ENCODE peak calls at places on chromosomes 7 and 10, in eight cellular contexts. P is body of pancreas; I is CD8-positive, alpha-beta T cell; W is vagina; T is fibroblast of lung; K is heart right ventricle; X is colonic mucosa; L is lower lobe of right lung. S is an unnamed sample. For H3K36me3, the result is how much of the 10 kb centered on the place peaks cover.

GRCh38 chr10:101120884-101121660 is 10.0 kb upstream of the TLX1 start:
- DNase-seq in K (no peak), W (no peak), X (peak), P (no peak), L (no peak), I (peak), T (no peak), S (no peak)

GRCh38 chr7:154409703-154410311 is 357.6 kb downstream of the DPP6 start:
- DNase-seq in X (no peak), I (no peak), T (peak), W (no peak), L (no peak), K (peak), P (no peak), S (no peak)

GRCh38 chr10:50224330-50224952 is 26.9 kb downstream of the ASAH2 start:
- DNase-seq in X (peak), K (no peak), W (no peak), T (peak), L (no peak), P (peak), I (no peak), S (peak)

GRCh38 chr7:117041822-117042221 is 88.5 kb downstream of the ST7 start:
- DNase-seq in X (no peak), P (no peak), L (no peak), W (no peak), I (no peak), T (no peak), K (no peak), S (no peak)

GRCh38 chr7:147400926-147401325 is 1189.6 kb upstream of the C7orf33 start:
- DNase-seq in P (no peak), W (no peak), T (no peak), L (no peak), K (no peak), X (no peak), I (no peak), S (no peak)

GRCh38 chr7:47847207-47847606 is 101.1 kb downstream of the PKD1L1 start:
- DNase-seq in L (no peak), X (no peak), I (no peak), W (no peak), T (no peak), K (no peak), P (no peak), S (no peak)

GRCh38 chr10:69504576-69505250 is 53.4 kb downstream of the TSPAN15 start:
- DNase-seq in K (no peak), W (no peak), X (no peak), P (no peak), I (no peak), L (peak), T (no peak), S (no peak)

GRCh38 chr10:102744374-102745051 is 765 bp downstream of the WBP1L start:
- DNase-seq in T (no peak), L (no peak), X (no peak), P (no peak), K (no peak), I (no peak), W (no peak), S (no peak)

GRCh38 chr10:84820596-84820995 is 492.2 kb downstream of the CCSER2 start:
- DNase-seq in X (no peak), P (no peak), I (no peak), K (no peak), L (no peak), W (no peak), T (no peak), S (no peak)

GRCh38 chr7:35694784-35695627 is at the start of gene HERPUD2:
- DNase-seq in W (peak), X (peak), L (peak), P (peak), K (peak), I (peak), T (peak), S (peak)

GRCh38 chr7:35695987-35696386 is 1.1 kb upstream of the HERPUD2 start:
- DNase-seq in L (no peak), X (no peak), I (no peak), K (no peak), W (no peak), P (no peak), T (no peak), S (no peak)

GRCh38 chr7:35695628-35695888 is 623 bp upstream of the HERPUD2 start:
- DNase-seq in X (no peak), W (no peak), L (no peak), K (no peak), I (peak), T (no peak), P (no peak), S (no peak)

GRCh38 chr7:35694161-35694783 is 663 bp downstream of the HERPUD2 start:
- DNase-seq in T (peak), W (no peak), X (peak), K (peak), I (no peak), L (no peak), P (no peak), S (no peak)

DNA sequence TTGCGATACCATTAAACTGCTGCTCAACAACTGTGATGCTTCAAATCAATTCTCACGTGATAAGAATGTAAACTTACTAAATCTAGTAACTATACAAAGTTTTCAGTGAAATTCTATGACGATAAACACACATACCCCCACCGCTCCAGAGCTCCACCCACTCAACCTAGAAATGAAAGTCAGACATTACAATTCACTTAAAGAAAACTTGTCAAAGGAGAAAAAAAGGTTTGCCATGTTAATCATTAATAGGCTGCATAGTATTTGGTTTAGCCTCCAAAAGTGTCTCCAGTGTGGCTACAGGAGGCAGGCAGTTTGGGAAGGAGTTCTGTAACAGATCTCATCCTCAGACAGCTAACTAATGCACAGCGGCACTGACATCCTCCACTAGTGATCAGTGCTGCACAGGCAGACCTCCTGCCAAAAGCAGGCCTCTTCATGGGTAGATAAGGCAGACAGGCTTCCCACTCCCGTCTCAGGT is 3.1 kb downstream of the HERPUD2 start:
- DNase-seq in K (no peak), I (peak), W (no peak), X (no peak), P (no peak), T (peak), L (no peak), S (no peak)
- H3K27ac ChIP-seq in K (peak), I (peak), W (no peak), X (peak), P (no peak), T (no peak), L (peak), S (no peak)

GRCh38 chr7:138502023-138502767 is 42.1 kb downstream of the TRIM24 start:
- DNase-seq in P (no peak), L (no peak), X (no peak), T (no peak), I (no peak), K (no peak), W (no peak), S (no peak)
- H3K36me3 ChIP-seq in P (under half), L (under half), X (under half), T (under half), I (under half), K (under half), W (under half), S (under half)

DNA sequence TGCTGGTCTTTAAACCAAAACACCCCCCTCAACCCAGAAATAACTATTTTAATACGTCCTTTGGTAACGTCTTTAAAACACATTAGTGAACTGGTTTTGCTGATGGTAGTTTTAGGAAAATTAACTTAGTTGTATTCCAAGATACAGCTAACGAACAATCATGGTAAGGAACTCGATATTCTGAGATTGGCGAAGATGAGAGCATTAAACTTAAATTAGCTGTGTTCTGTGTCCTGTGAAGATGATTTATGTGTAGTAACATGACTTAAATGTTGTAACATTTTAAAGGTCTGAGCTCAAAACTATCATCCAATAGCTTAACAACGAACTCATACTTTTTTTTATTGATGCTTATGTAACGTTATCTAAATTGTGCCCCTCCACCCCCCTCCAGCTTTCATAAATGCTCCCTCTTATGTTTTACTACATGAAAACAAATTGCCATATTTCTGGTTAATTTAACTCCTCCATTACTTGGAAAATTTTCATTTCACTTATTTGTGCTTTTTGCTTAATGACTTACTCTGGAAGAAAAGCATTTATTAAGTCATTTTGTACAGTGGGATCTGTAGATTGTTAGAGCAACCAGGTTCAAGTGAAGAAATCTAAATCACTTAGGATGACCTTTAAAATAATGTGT is 1.7 kb downstream of the SDK1 start:
- DNase-seq in W (no peak), I (no peak), T (peak), L (no peak), X (no peak), K (no peak), P (no peak), S (no peak)
- H3K4me3 ChIP-seq in W (peak), I (no peak), T (peak), L (peak), X (no peak), K (peak), P (no peak), S (no peak)

GRCh38 chr10:132538790-132539421 is 1.3 kb downstream of the INPP5A start:
- DNase-seq in L (peak), P (no peak), W (no peak), K (no peak), I (no peak), X (no peak), T (no peak), S (no peak)
- H3K27ac ChIP-seq in L (peak), P (peak), W (peak), K (peak), I (peak), X (peak), T (peak), S (no peak)